ENCODE peak calls at places on chromosomes 2 and 18, in nine cellular contexts. One of them, this sample, is unnamed.

GRCh38 chr2:240435457-240435954 is at the start of gene GPC1:
- DNase-seq in fibroblast of lung: peak; percentile 79
- DNase-seq in neural crest cell: peak; percentile 55
- DNase-seq in H9: peak; percentile 70
- DNase-seq in NCI-H460: peak; percentile 79
- DNase-seq in upper lobe of left lung: peak; percentile 71
- DNase-seq in choroid plexus epithelial cell: peak; percentile 80
- DNase-seq in HTR-8/SVneo: peak; percentile 75
- DNase-seq in HEK293T: peak; percentile 75
- DNase-seq in this sample: peak; percentile 67

GRCh38 chr2:10892316-10892715 is 19.4 kb upstream of the KCNF1 start:
- DNase-seq in upper lobe of left lung: no peak
- DNase-seq in choroid plexus epithelial cell: no peak
- DNase-seq in HTR-8/SVneo: no peak
- DNase-seq in fibroblast of lung: no peak
- DNase-seq in NCI-H460: no peak
- DNase-seq in H9: no peak
- DNase-seq in neural crest cell: no peak
- DNase-seq in HEK293T: no peak
- DNase-seq in this sample: no peak

GRCh38 chr18:23812566-23813440 is 123.5 kb downstream of the LAMA3 start:
- DNase-seq in HEK293T: peak; percentile 46
- DNase-seq in HTR-8/SVneo: peak; percentile 10
- DNase-seq in NCI-H460: peak; percentile 13
- DNase-seq in H9: no peak
- DNase-seq in choroid plexus epithelial cell: peak; percentile 43
- DNase-seq in fibroblast of lung: peak; percentile 49
- DNase-seq in neural crest cell: no peak
- DNase-seq in upper lobe of left lung: no peak
- DNase-seq in this sample: peak; percentile 20

GRCh38 chr18:42473611-42474010 is 518.6 kb downstream of the PIK3C3 start:
- DNase-seq in choroid plexus epithelial cell: no peak
- DNase-seq in HEK293T: no peak
- DNase-seq in neural crest cell: no peak
- DNase-seq in H9: no peak
- DNase-seq in NCI-H460: no peak
- DNase-seq in HTR-8/SVneo: no peak
- DNase-seq in fibroblast of lung: no peak
- DNase-seq in upper lobe of left lung: no peak
- DNase-seq in this sample: no peak

GRCh38 chr2:20672191-20672951 is 5.4 kb downstream of the GDF7 start:
- DNase-seq in neural crest cell: no peak
- DNase-seq in HTR-8/SVneo: no peak
- DNase-seq in fibroblast of lung: no peak
- DNase-seq in H9: peak; percentile 82
- DNase-seq in choroid plexus epithelial cell: no peak
- DNase-seq in upper lobe of left lung: no peak
- DNase-seq in HEK293T: no peak
- DNase-seq in NCI-H460: no peak
- DNase-seq in this sample: no peak

GRCh38 chr2:114598329-114598728 is 155.9 kb downstream of the DPP10 start:
- DNase-seq in fibroblast of lung: no peak
- DNase-seq in upper lobe of left lung: no peak
- DNase-seq in H9: no peak
- DNase-seq in NCI-H460: no peak
- DNase-seq in neural crest cell: no peak
- DNase-seq in choroid plexus epithelial cell: no peak
- DNase-seq in HTR-8/SVneo: no peak
- DNase-seq in HEK293T: no peak
- DNase-seq in this sample: no peak

GRCh38 chr2:85930129-85931124 is 41.6 kb upstream of the ST3GAL5 start:
- DNase-seq in upper lobe of left lung: no peak
- DNase-seq in HEK293T: no peak
- DNase-seq in choroid plexus epithelial cell: no peak
- DNase-seq in fibroblast of lung: no peak
- DNase-seq in HTR-8/SVneo: no peak
- DNase-seq in neural crest cell: no peak
- DNase-seq in NCI-H460: no peak
- DNase-seq in H9: no peak
- DNase-seq in this sample: no peak

GRCh38 chr2:196590286-196590685 is 49.2 kb upstream of the CCDC150 start:
- DNase-seq in fibroblast of lung: no peak
- DNase-seq in HTR-8/SVneo: no peak
- DNase-seq in NCI-H460: no peak
- DNase-seq in upper lobe of left lung: no peak
- DNase-seq in choroid plexus epithelial cell: no peak
- DNase-seq in neural crest cell: no peak
- DNase-seq in HEK293T: no peak
- DNase-seq in H9: no peak
- DNase-seq in this sample: peak; percentile 65

GRCh38 chr18:47846431-47846830 is 84.0 kb downstream of the SMAD2 start:
- DNase-seq in neural crest cell: no peak
- DNase-seq in H9: no peak
- DNase-seq in choroid plexus epithelial cell: no peak
- DNase-seq in upper lobe of left lung: no peak
- DNase-seq in HEK293T: no peak
- DNase-seq in NCI-H460: no peak
- DNase-seq in HTR-8/SVneo: no peak
- DNase-seq in fibroblast of lung: no peak
- DNase-seq in this sample: no peak

GRCh38 chr2:190765386-190766173 is 115.0 kb upstream of the GLS start:
- DNase-seq in NCI-H460: no peak
- DNase-seq in upper lobe of left lung: no peak
- DNase-seq in HTR-8/SVneo: peak; percentile 23
- DNase-seq in neural crest cell: no peak
- DNase-seq in HEK293T: no peak
- DNase-seq in choroid plexus epithelial cell: peak; percentile 66
- DNase-seq in fibroblast of lung: peak; percentile 71
- DNase-seq in H9: no peak
- DNase-seq in this sample: no peak

GRCh38 chr18:13536578-13536977 is 189.8 kb downstream of the FAM210A start:
- DNase-seq in neural crest cell: no peak
- DNase-seq in HEK293T: no peak
- DNase-seq in choroid plexus epithelial cell: no peak
- DNase-seq in H9: no peak
- DNase-seq in NCI-H460: no peak
- DNase-seq in fibroblast of lung: no peak
- DNase-seq in HTR-8/SVneo: no peak
- DNase-seq in upper lobe of left lung: no peak
- DNase-seq in this sample: no peak

GRCh38 chr2:109143214-109144187 is 14.5 kb downstream of the SH3RF3 start:
- DNase-seq in HEK293T: no peak
- DNase-seq in H9: no peak
- DNase-seq in neural crest cell: no peak
- DNase-seq in choroid plexus epithelial cell: no peak
- DNase-seq in HTR-8/SVneo: no peak
- DNase-seq in fibroblast of lung: no peak
- DNase-seq in NCI-H460: no peak
- DNase-seq in upper lobe of left lung: no peak
- DNase-seq in this sample: no peak

GRCh38 chr2:127048969-127049897 is 57.7 kb downstream of the BIN1 start:
- DNase-seq in H9: no peak
- DNase-seq in NCI-H460: no peak
- DNase-seq in fibroblast of lung: no peak
- DNase-seq in choroid plexus epithelial cell: no peak
- DNase-seq in HEK293T: no peak
- DNase-seq in HTR-8/SVneo: no peak
- DNase-seq in upper lobe of left lung: peak; percentile 16
- DNase-seq in neural crest cell: no peak
- DNase-seq in this sample: no peak

GRCh38 chr2:187504312-187504921 is 49.8 kb downstream of the TFPI start:
- DNase-seq in fibroblast of lung: no peak
- DNase-seq in upper lobe of left lung: no peak
- DNase-seq in H9: no peak
- DNase-seq in HTR-8/SVneo: no peak
- DNase-seq in HEK293T: no peak
- DNase-seq in choroid plexus epithelial cell: no peak
- DNase-seq in NCI-H460: no peak
- DNase-seq in neural crest cell: no peak
- DNase-seq in this sample: no peak

GRCh38 chr2:19797871-19798270 is 103.9 kb downstream of the TTC32 start:
- DNase-seq in NCI-H460: no peak
- DNase-seq in fibroblast of lung: peak; percentile 51
- DNase-seq in H9: no peak
- DNase-seq in HEK293T: no peak
- DNase-seq in neural crest cell: no peak
- DNase-seq in choroid plexus epithelial cell: peak; percentile 76
- DNase-seq in upper lobe of left lung: no peak
- DNase-seq in HTR-8/SVneo: no peak
- DNase-seq in this sample: no peak

GRCh38 chr2:68879296-68879695 is 8.1 kb upstream of the BMP10 start:
- DNase-seq in neural crest cell: no peak
- DNase-seq in HTR-8/SVneo: no peak
- DNase-seq in HEK293T: no peak
- DNase-seq in fibroblast of lung: no peak
- DNase-seq in choroid plexus epithelial cell: peak; percentile 37
- DNase-seq in upper lobe of left lung: no peak
- DNase-seq in NCI-H460: no peak
- DNase-seq in H9: no peak
- DNase-seq in this sample: no peak

GRCh38 chr18:12076424-12077140 is 17.1 kb upstream of the ANKRD62 start:
- DNase-seq in H9: no peak
- DNase-seq in choroid plexus epithelial cell: peak; percentile 56
- DNase-seq in HEK293T: peak; percentile 45
- DNase-seq in HTR-8/SVneo: no peak
- DNase-seq in NCI-H460: no peak
- DNase-seq in neural crest cell: peak; percentile 36
- DNase-seq in upper lobe of left lung: peak; percentile 21
- DNase-seq in fibroblast of lung: peak; percentile 28
- DNase-seq in this sample: peak; percentile 2

GRCh38 chr2:73859721-73860586 is 31.2 kb downstream of the STAMBP start:
- DNase-seq in HTR-8/SVneo: peak; percentile 76
- DNase-seq in HEK293T: no peak
- DNase-seq in neural crest cell: no peak
- DNase-seq in fibroblast of lung: peak; percentile 82
- DNase-seq in choroid plexus epithelial cell: peak; percentile 90
- DNase-seq in upper lobe of left lung: no peak
- DNase-seq in NCI-H460: peak; percentile 11
- DNase-seq in H9: no peak
- DNase-seq in this sample: no peak

GRCh38 chr2:177314722-177315264 is 50.3 kb upstream of the NFE2L2 start:
- DNase-seq in neural crest cell: no peak
- DNase-seq in HEK293T: no peak
- DNase-seq in upper lobe of left lung: no peak
- DNase-seq in NCI-H460: no peak
- DNase-seq in fibroblast of lung: no peak
- DNase-seq in H9: no peak
- DNase-seq in choroid plexus epithelial cell: no peak
- DNase-seq in HTR-8/SVneo: no peak
- DNase-seq in this sample: no peak

GRCh38 chr18:56803076-56803475 is 151.9 kb downstream of the WDR7 start:
- DNase-seq in H9: no peak
- DNase-seq in NCI-H460: no peak
- DNase-seq in neural crest cell: no peak
- DNase-seq in HTR-8/SVneo: no peak
- DNase-seq in fibroblast of lung: no peak
- DNase-seq in choroid plexus epithelial cell: no peak
- DNase-seq in upper lobe of left lung: no peak
- DNase-seq in HEK293T: no peak
- DNase-seq in this sample: no peak

GRCh38 chr2:237724811-237725478 is 73.6 kb upstream of the RBM44 start:
- DNase-seq in neural crest cell: no peak
- DNase-seq in upper lobe of left lung: no peak
- DNase-seq in choroid plexus epithelial cell: no peak
- DNase-seq in HEK293T: no peak
- DNase-seq in HTR-8/SVneo: no peak
- DNase-seq in H9: no peak
- DNase-seq in NCI-H460: no peak
- DNase-seq in fibroblast of lung: no peak
- DNase-seq in this sample: no peak

GRCh38 chr2:14999114-14999661 is 366.7 kb downstream of the LRATD1 start:
- DNase-seq in NCI-H460: no peak
- DNase-seq in fibroblast of lung: no peak
- DNase-seq in HEK293T: no peak
- DNase-seq in HTR-8/SVneo: no peak
- DNase-seq in choroid plexus epithelial cell: no peak
- DNase-seq in H9: no peak
- DNase-seq in upper lobe of left lung: no peak
- DNase-seq in neural crest cell: no peak
- DNase-seq in this sample: no peak